ENCODE peak calls at places on chromosomes 13 and 19, in seven cellular contexts. I, Q, O, B, C, W and J are unnamed samples.

GRCh38 chr13:81987677-81988357 is 1646.9 kb upstream of the SPRY2 start:
- DNase-seq in C (no peak), B (no peak), Q (no peak), W (no peak), I (no peak), O (no peak), J (no peak)

GRCh38 chr13:62483774-62484173 is 1068.1 kb upstream of the PCDH20 start:
- DNase-seq in B (no peak), W (no peak), C (no peak), O (no peak), I (no peak), Q (no peak), J (no peak)

GRCh38 chr19:2768365-2769132 is 14.5 kb downstream of the SGTA start:
- DNase-seq in Q (no peak), O (no peak), W (no peak), C (no peak), I (no peak), B (no peak), J (no peak)

GRCh38 chr19:1062387-1063029 is 4.5 kb upstream of the ARHGAP45 start:
- DNase-seq in W (peak; percentile 56), I (no peak), B (no peak), C (no peak), O (no peak), Q (no peak), J (no peak)

GRCh38 chr13:64075543-64076271 is 2660.1 kb upstream of the PCDH20 start:
- DNase-seq in I (no peak), B (no peak), Q (no peak), C (no peak), W (no peak), O (no peak), J (no peak)

GRCh38 chr13:27406178-27406939 is 18.1 kb upstream of the GTF3A start:
- DNase-seq in Q (no peak), B (peak; percentile 44), W (no peak), I (peak; percentile 19), C (no peak), O (no peak), J (no peak)

GRCh38 chr13:111503905-111504695 is 183.7 kb downstream of the TEX29 start:
- DNase-seq in W (no peak), O (no peak), C (no peak), B (no peak), I (no peak), Q (no peak), J (no peak)

GRCh38 chr19:58399903-58400637 is 4.6 kb downstream of the RNF225 start:
- DNase-seq in I (no peak), Q (no peak), B (no peak), W (no peak), O (no peak), C (no peak), J (no peak)

GRCh38 chr13:62293081-62293480 is 877.4 kb upstream of the PCDH20 start:
- DNase-seq in C (no peak), W (no peak), O (no peak), B (no peak), Q (no peak), I (no peak), J (no peak)

GRCh38 chr13:75480691-75481175 is 1.2 kb downstream of the TBC1D4 start:
- DNase-seq in O (no peak), I (no peak), B (no peak), Q (peak; percentile 73), C (no peak), W (peak; percentile 79), J (peak; percentile 58)

GRCh38 chr13:78662467-78662866 is 3.5 kb upstream of the OBI1 start:
- DNase-seq in B (no peak), Q (no peak), I (no peak), O (no peak), C (no peak), W (no peak), J (no peak)

GRCh38 chr19:55188620-55189019 is 8.5 kb upstream of the SYT5 start:
- DNase-seq in Q (no peak), O (no peak), W (no peak), C (no peak), I (no peak), B (no peak), J (no peak)

GRCh38 chr19:48644839-48645651 is 942 bp downstream of the CA11 start:
- DNase-seq in B (peak; percentile 76), O (no peak), C (peak; percentile 68), W (peak; percentile 78), Q (peak; percentile 76), I (peak; percentile 69), J (no peak)

GRCh38 chr19:42132030-42132628 is at the start of gene POU2F2:
- DNase-seq in C (peak; percentile 85), W (peak; percentile 60), Q (peak; percentile 69), I (no peak), B (peak; percentile 91), O (no peak), J (no peak)

GRCh38 chr13:82815791-82816190 is 1066.5 kb downstream of the SLITRK1 start:
- DNase-seq in B (no peak), O (no peak), W (no peak), I (no peak), C (no peak), Q (no peak), J (no peak)

GRCh38 chr13:79386125-79386822 is 19.8 kb downstream of the RBM26 start:
- DNase-seq in W (no peak), Q (no peak), C (no peak), B (no peak), I (no peak), O (no peak), J (no peak)

DNA sequence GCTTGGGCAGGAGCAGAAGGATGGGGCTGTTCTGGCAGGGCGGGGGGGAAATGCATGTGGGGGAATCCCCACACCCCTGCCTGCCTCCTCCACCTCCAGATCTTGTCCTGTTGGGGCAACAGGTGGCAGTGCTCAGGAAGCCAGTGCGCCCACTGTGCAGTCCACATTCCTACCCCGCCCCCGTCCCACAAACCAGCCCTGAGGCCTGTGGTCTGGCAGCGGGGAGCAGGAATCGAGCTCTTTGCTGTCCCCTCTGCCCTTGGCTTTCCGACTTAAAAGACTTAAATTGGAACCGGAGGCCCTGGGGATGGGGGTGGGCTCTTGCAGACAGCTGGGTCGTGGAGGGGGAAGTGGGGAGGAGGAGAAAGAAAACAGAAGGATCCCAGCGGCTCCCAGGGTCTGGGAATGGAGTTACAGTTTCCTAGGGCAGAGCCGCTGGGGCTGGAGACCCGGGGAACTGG is 4.3 kb downstream of the NANOS3 start:
- DNase-seq in I (no peak), Q (no peak), W (no peak), O (no peak), C (peak; percentile 33), B (no peak), J (no peak)
- H3K27ac ChIP-seq in I (no peak overlapping the region), Q (peak overlapping the region; percentile 61), W (peak overlapping the region; percentile 46), O (peak overlapping the region; percentile 89), C (peak overlapping the region; percentile 57), B (no peak overlapping the region), J (no peak overlapping the region)

GRCh38 chr13:113184568-113185440 is 23.7 kb downstream of the PCID2 start:
- DNase-seq in C (no peak), B (peak; percentile 54), I (peak; percentile 7), W (no peak), O (no peak), Q (no peak), J (no peak)

GRCh38 chr13:113187905-113188595 is 20.4 kb downstream of the PCID2 start:
- DNase-seq in O (no peak), B (no peak), Q (no peak), I (peak; percentile 84), W (no peak), C (no peak), J (no peak)

GRCh38 chr13:113187263-113187669 is 21.2 kb downstream of the PCID2 start:
- DNase-seq in W (no peak), C (no peak), I (peak; percentile 100), O (peak; percentile 57), B (peak; percentile 32), Q (peak; percentile 82), J (peak; percentile 90)

GRCh38 chr13:113183450-113184129 is 24.9 kb downstream of the PCID2 start:
- DNase-seq in Q (no peak), B (no peak), C (no peak), W (no peak), O (no peak), I (peak; percentile 43), J (no peak)

GRCh38 chr13:113186061-113186900 is 22.2 kb downstream of the PCID2 start:
- DNase-seq in C (no peak), W (no peak), I (peak; percentile 31), Q (no peak), O (no peak), B (peak; percentile 29), J (no peak)
- H3K27ac ChIP-seq in C (peak overlapping the region; percentile 43), W (peak overlapping the region; percentile 50), I (peak overlapping the region; percentile 95), Q (peak overlapping the region; percentile 77), O (no peak overlapping the region), B (peak overlapping the region; percentile 13), J (peak overlapping the region; percentile 53)

DNA sequence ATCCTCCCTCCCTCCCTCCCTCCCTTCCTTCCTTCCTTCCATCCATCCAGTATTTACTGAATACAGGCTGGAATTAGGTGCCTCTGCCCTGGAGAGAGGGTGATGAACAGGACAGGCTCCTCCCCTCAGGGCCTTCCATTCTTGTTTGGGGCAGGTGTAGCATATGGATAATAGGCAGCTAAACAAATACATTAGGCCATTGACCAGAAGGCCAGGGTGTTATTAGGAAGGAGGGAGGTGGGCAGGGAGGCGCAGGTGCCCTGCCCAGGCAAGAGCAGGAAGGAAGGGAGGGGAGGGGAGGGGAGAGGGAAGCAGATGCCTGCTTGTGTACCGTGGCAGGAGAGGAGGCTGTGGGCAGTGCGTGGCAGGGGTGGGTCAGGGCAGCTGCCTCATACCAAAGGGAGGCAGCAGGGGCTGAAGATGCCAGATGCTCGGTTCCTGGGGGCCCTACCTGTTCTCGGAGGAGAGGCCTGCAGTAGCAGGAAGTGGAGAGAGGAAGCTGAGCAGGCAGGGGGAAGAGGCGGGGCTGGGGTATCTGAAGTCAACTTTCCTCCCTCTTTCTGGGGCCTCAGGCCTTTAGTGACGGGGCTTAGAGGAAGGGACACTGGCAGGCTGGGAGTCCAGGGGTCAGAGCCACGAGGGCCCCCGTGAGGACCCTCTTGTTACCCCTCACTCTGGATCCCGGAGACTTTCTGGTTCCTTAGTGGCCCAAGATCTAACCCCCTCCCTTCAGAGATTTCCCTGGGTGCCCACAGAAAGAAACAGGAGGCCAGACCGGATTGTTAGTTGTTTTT is at the start of gene RINL:
- DNase-seq in O (no peak), Q (peak; percentile 63), W (peak; percentile 73), I (no peak), B (peak; percentile 78), C (peak; percentile 52), J (no peak)
- H3K27ac ChIP-seq in O (peak within 1 kb of the TSS; percentile 34), Q (peak within 1 kb of the TSS; percentile 86), W (peak within 1 kb of the TSS; percentile 75), I (no peak within 1 kb of the TSS), B (peak within 1 kb of the TSS; percentile 79), C (peak within 1 kb of the TSS; percentile 84), J (peak within 1 kb of the TSS; percentile 44)

GRCh38 chr19:18044825-18045304 is 36.9 kb downstream of the ARRDC2 start:
- DNase-seq in W (peak; percentile 86), B (peak; percentile 87), I (peak; percentile 62), C (peak; percentile 69), Q (peak; percentile 89), O (no peak), J (no peak)
- H3K27ac ChIP-seq in W (peak overlapping the region; percentile 79), B (peak overlapping the region; percentile 55), I (no peak overlapping the region), C (peak overlapping the region; percentile 73), Q (peak overlapping the region; percentile 72), O (peak overlapping the region; percentile 96), J (no peak overlapping the region)

GRCh38 chr19:10095948-10096614 is 6.4 kb downstream of the ANGPTL6 start:
- DNase-seq in C (peak; percentile 86), B (peak; percentile 82), W (peak; percentile 93), Q (peak; percentile 90), I (peak; percentile 73), O (no peak), J (peak; percentile 74)
- H3K27ac ChIP-seq in C (peak overlapping the region; percentile 47), B (peak overlapping the region; percentile 70), W (peak overlapping the region; percentile 78), Q (peak overlapping the region; percentile 90), I (no peak overlapping the region), O (peak overlapping the region; percentile 46), J (no peak overlapping the region)